ENCODE peak calls at places on chromosomes 2 and 18, in seven cellular contexts. One of them, this sample, is unnamed.

GRCh38 chr2:238296638-238297457 is 8.4 kb upstream of the PER2 start:
- DNase-seq in nephron progenitor cell: no peak
- DNase-seq in activated B cell treated with CpG ODN at 0.5 μM for 24 hours: no peak
- DNase-seq in fibroblast of the aortic adventitia: no peak
- DNase-seq in neural crest cell: no peak
- DNase-seq in upper lobe of right lung: no peak
- DNase-seq in GM10248: no peak
- DNase-seq in this sample: no peak

GRCh38 chr2:43605079-43605655 is 9.3 kb upstream of the THADA start:
- DNase-seq in activated B cell treated with CpG ODN at 0.5 μM for 24 hours: no peak
- DNase-seq in nephron progenitor cell: peak
- DNase-seq in GM10248: peak
- DNase-seq in upper lobe of right lung: no peak
- DNase-seq in fibroblast of the aortic adventitia: peak
- DNase-seq in neural crest cell: no peak
- DNase-seq in this sample: no peak

GRCh38 chr2:11863103-11863502 is 116.7 kb downstream of the LPIN1 start:
- DNase-seq in activated B cell treated with CpG ODN at 0.5 μM for 24 hours: no peak
- DNase-seq in fibroblast of the aortic adventitia: no peak
- DNase-seq in GM10248: no peak
- DNase-seq in upper lobe of right lung: no peak
- DNase-seq in neural crest cell: no peak
- DNase-seq in nephron progenitor cell: no peak
- DNase-seq in this sample: no peak

GRCh38 chr18:7844418-7844817 is 277.3 kb downstream of the PTPRM start:
- DNase-seq in GM10248: no peak
- DNase-seq in nephron progenitor cell: no peak
- DNase-seq in fibroblast of the aortic adventitia: no peak
- DNase-seq in neural crest cell: no peak
- DNase-seq in activated B cell treated with CpG ODN at 0.5 μM for 24 hours: no peak
- DNase-seq in upper lobe of right lung: no peak
- DNase-seq in this sample: no peak

GRCh38 chr2:108981846-108982245 is 7.2 kb downstream of the EDAR start:
- DNase-seq in upper lobe of right lung: no peak
- DNase-seq in fibroblast of the aortic adventitia: no peak
- DNase-seq in activated B cell treated with CpG ODN at 0.5 μM for 24 hours: no peak
- DNase-seq in nephron progenitor cell: no peak
- DNase-seq in GM10248: no peak
- DNase-seq in neural crest cell: no peak
- DNase-seq in this sample: no peak

GRCh38 chr18:80247403-80247916 is at the start of gene PARD6G:
- DNase-seq in upper lobe of right lung: peak
- DNase-seq in nephron progenitor cell: peak
- DNase-seq in fibroblast of the aortic adventitia: peak
- DNase-seq in neural crest cell: peak
- DNase-seq in activated B cell treated with CpG ODN at 0.5 μM for 24 hours: no peak
- DNase-seq in GM10248: peak
- DNase-seq in this sample: peak

GRCh38 chr2:105129722-105130232 is 91.9 kb downstream of the MRPS9 start:
- DNase-seq in neural crest cell: no peak
- DNase-seq in fibroblast of the aortic adventitia: no peak
- DNase-seq in activated B cell treated with CpG ODN at 0.5 μM for 24 hours: no peak
- DNase-seq in upper lobe of right lung: no peak
- DNase-seq in nephron progenitor cell: no peak
- DNase-seq in GM10248: peak
- DNase-seq in this sample: no peak

GRCh38 chr18:70848329-70848728 is 559.5 kb downstream of the SOCS6 start:
- DNase-seq in fibroblast of the aortic adventitia: no peak
- DNase-seq in activated B cell treated with CpG ODN at 0.5 μM for 24 hours: no peak
- DNase-seq in upper lobe of right lung: no peak
- DNase-seq in GM10248: no peak
- DNase-seq in nephron progenitor cell: no peak
- DNase-seq in neural crest cell: no peak
- DNase-seq in this sample: no peak

GRCh38 chr18:70376137-70376913 is 87.5 kb downstream of the SOCS6 start:
- DNase-seq in GM10248: no peak
- DNase-seq in activated B cell treated with CpG ODN at 0.5 μM for 24 hours: no peak
- DNase-seq in neural crest cell: no peak
- DNase-seq in nephron progenitor cell: no peak
- DNase-seq in upper lobe of right lung: no peak
- DNase-seq in fibroblast of the aortic adventitia: no peak
- DNase-seq in this sample: no peak

GRCh38 chr2:97995026-97995733 is 568 bp downstream of the TMEM131 start:
- DNase-seq in upper lobe of right lung: no peak
- DNase-seq in activated B cell treated with CpG ODN at 0.5 μM for 24 hours: peak
- DNase-seq in nephron progenitor cell: peak
- DNase-seq in fibroblast of the aortic adventitia: peak
- DNase-seq in neural crest cell: no peak
- DNase-seq in GM10248: peak
- DNase-seq in this sample: peak

GRCh38 chr2:100470898-100471514 is 724 bp downstream of the NMS start:
- DNase-seq in nephron progenitor cell: peak
- DNase-seq in fibroblast of the aortic adventitia: peak
- DNase-seq in upper lobe of right lung: no peak
- DNase-seq in activated B cell treated with CpG ODN at 0.5 μM for 24 hours: no peak
- DNase-seq in GM10248: no peak
- DNase-seq in neural crest cell: peak
- DNase-seq in this sample: peak

GRCh38 chr2:47521666-47522285 is 118.8 kb downstream of the MSH2 start:
- DNase-seq in neural crest cell: no peak
- DNase-seq in nephron progenitor cell: no peak
- DNase-seq in upper lobe of right lung: no peak
- DNase-seq in activated B cell treated with CpG ODN at 0.5 μM for 24 hours: no peak
- DNase-seq in fibroblast of the aortic adventitia: no peak
- DNase-seq in GM10248: peak
- DNase-seq in this sample: no peak

GRCh38 chr2:233846387-233847247 is 7.7 kb downstream of the HJURP start:
- DNase-seq in fibroblast of the aortic adventitia: no peak
- DNase-seq in nephron progenitor cell: no peak
- DNase-seq in GM10248: no peak
- DNase-seq in upper lobe of right lung: peak
- DNase-seq in neural crest cell: no peak
- DNase-seq in activated B cell treated with CpG ODN at 0.5 μM for 24 hours: no peak
- DNase-seq in this sample: no peak

GRCh38 chr2:86686905-86687304 is 33.2 kb upstream of the RMND5A start:
- DNase-seq in upper lobe of right lung: no peak
- DNase-seq in fibroblast of the aortic adventitia: no peak
- DNase-seq in nephron progenitor cell: no peak
- DNase-seq in activated B cell treated with CpG ODN at 0.5 μM for 24 hours: no peak
- DNase-seq in neural crest cell: no peak
- DNase-seq in GM10248: no peak
- DNase-seq in this sample: no peak

GRCh38 chr2:108330971-108331370 is 42.3 kb downstream of the SULT1C2 start:
- DNase-seq in nephron progenitor cell: no peak
- DNase-seq in activated B cell treated with CpG ODN at 0.5 μM for 24 hours: no peak
- DNase-seq in neural crest cell: no peak
- DNase-seq in fibroblast of the aortic adventitia: peak
- DNase-seq in GM10248: no peak
- DNase-seq in upper lobe of right lung: no peak
- DNase-seq in this sample: no peak

GRCh38 chr2:234679151-234679765 is 182.4 kb upstream of the ARL4C start:
- DNase-seq in nephron progenitor cell: no peak
- DNase-seq in neural crest cell: no peak
- DNase-seq in GM10248: no peak
- DNase-seq in fibroblast of the aortic adventitia: no peak
- DNase-seq in activated B cell treated with CpG ODN at 0.5 μM for 24 hours: no peak
- DNase-seq in upper lobe of right lung: no peak
- DNase-seq in this sample: no peak

GRCh38 chr2:118255301-118255700 is 167.0 kb downstream of the INSIG2 start:
- DNase-seq in nephron progenitor cell: no peak
- DNase-seq in upper lobe of right lung: no peak
- DNase-seq in neural crest cell: no peak
- DNase-seq in GM10248: no peak
- DNase-seq in activated B cell treated with CpG ODN at 0.5 μM for 24 hours: no peak
- DNase-seq in fibroblast of the aortic adventitia: no peak
- DNase-seq in this sample: no peak

GRCh38 chr18:55141318-55141717 is 182.1 kb upstream of the CCDC68 start:
- DNase-seq in GM10248: no peak
- DNase-seq in fibroblast of the aortic adventitia: no peak
- DNase-seq in upper lobe of right lung: no peak
- DNase-seq in neural crest cell: no peak
- DNase-seq in nephron progenitor cell: no peak
- DNase-seq in activated B cell treated with CpG ODN at 0.5 μM for 24 hours: no peak
- DNase-seq in this sample: no peak

GRCh38 chr2:234243871-234244565 is 193.5 kb downstream of the SPP2 start:
- DNase-seq in upper lobe of right lung: no peak
- DNase-seq in GM10248: no peak
- DNase-seq in nephron progenitor cell: no peak
- DNase-seq in neural crest cell: no peak
- DNase-seq in activated B cell treated with CpG ODN at 0.5 μM for 24 hours: no peak
- DNase-seq in fibroblast of the aortic adventitia: peak
- DNase-seq in this sample: no peak

GRCh38 chr2:118153433-118153832 is 65.2 kb downstream of the INSIG2 start:
- DNase-seq in neural crest cell: no peak
- DNase-seq in fibroblast of the aortic adventitia: no peak
- DNase-seq in activated B cell treated with CpG ODN at 0.5 μM for 24 hours: no peak
- DNase-seq in upper lobe of right lung: no peak
- DNase-seq in GM10248: no peak
- DNase-seq in nephron progenitor cell: no peak
- DNase-seq in this sample: no peak

GRCh38 chr2:231684314-231685223 is 23.8 kb upstream of the PTMA start:
- DNase-seq in neural crest cell: no peak
- DNase-seq in nephron progenitor cell: no peak
- DNase-seq in fibroblast of the aortic adventitia: no peak
- DNase-seq in activated B cell treated with CpG ODN at 0.5 μM for 24 hours: no peak
- DNase-seq in GM10248: no peak
- DNase-seq in upper lobe of right lung: no peak
- DNase-seq in this sample: no peak

DNA sequence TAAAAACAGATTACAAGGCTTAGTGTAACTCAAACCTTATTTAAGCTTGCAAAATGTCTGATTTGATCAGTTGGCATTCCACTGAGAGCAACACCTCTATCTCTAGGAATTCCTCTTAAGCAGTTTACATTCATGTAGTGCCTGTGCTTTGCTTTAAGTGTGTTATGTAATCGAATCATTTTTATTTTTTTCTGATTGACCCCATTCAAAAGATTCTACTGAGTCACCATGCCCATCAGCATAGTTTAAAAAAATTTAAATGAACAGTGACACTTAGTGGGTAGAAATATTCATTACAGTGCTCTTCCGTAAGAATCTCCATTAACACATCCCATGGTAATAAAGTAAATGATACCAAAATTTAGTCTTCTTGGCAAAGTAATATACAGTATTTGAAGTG is 67.8 kb upstream of the SLC4A10 start:
- DNase-seq in fibroblast of the aortic adventitia: no peak
- DNase-seq in GM10248: no peak
- DNase-seq in neural crest cell: no peak
- DNase-seq in upper lobe of right lung: no peak
- DNase-seq in nephron progenitor cell: no peak
- DNase-seq in activated B cell treated with CpG ODN at 0.5 μM for 24 hours: no peak
- DNase-seq in this sample: no peak
- TF ChIP-seq CTCF in fibroblast of the aortic adventitia: no peak
- TF ChIP-seq CTCF in GM10248: no peak
- TF ChIP-seq CTCF in neural crest cell: peak
- TF ChIP-seq CTCF in upper lobe of right lung: no peak
- TF ChIP-seq CTCF in nephron progenitor cell: no peak
- TF ChIP-seq CTCF in activated B cell treated with CpG ODN at 0.5 μM for 24 hours: no peak
- TF ChIP-seq CTCF in this sample: no peak

GRCh38 chr2:205903549-205904129 is 182.3 kb downstream of the INO80D start:
- DNase-seq in activated B cell treated with CpG ODN at 0.5 μM for 24 hours: no peak
- DNase-seq in upper lobe of right lung: no peak
- DNase-seq in nephron progenitor cell: peak
- DNase-seq in neural crest cell: no peak
- DNase-seq in GM10248: peak
- DNase-seq in fibroblast of the aortic adventitia: no peak
- DNase-seq in this sample: no peak
- TF ChIP-seq CTCF in activated B cell treated with CpG ODN at 0.5 μM for 24 hours: no peak
- TF ChIP-seq CTCF in upper lobe of right lung: peak
- TF ChIP-seq CTCF in nephron progenitor cell: peak
- TF ChIP-seq CTCF in neural crest cell: peak
- TF ChIP-seq CTCF in GM10248: no peak
- TF ChIP-seq CTCF in fibroblast of the aortic adventitia: peak
- TF ChIP-seq CTCF in this sample: peak

GRCh38 chr2:120779781-120780283 is 44.2 kb downstream of the GLI2 start:
- DNase-seq in neural crest cell: no peak
- DNase-seq in GM10248: no peak
- DNase-seq in fibroblast of the aortic adventitia: peak
- DNase-seq in upper lobe of right lung: no peak
- DNase-seq in activated B cell treated with CpG ODN at 0.5 μM for 24 hours: no peak
- DNase-seq in nephron progenitor cell: no peak
- DNase-seq in this sample: no peak
- TF ChIP-seq CTCF in neural crest cell: no peak
- TF ChIP-seq CTCF in GM10248: no peak
- TF ChIP-seq CTCF in fibroblast of the aortic adventitia: peak
- TF ChIP-seq CTCF in upper lobe of right lung: no peak
- TF ChIP-seq CTCF in activated B cell treated with CpG ODN at 0.5 μM for 24 hours: no peak
- TF ChIP-seq CTCF in nephron progenitor cell: no peak
- TF ChIP-seq CTCF in this sample: no peak

GRCh38 chr2:219627105-219628100 is at the start of gene SLC4A3:
- DNase-seq in fibroblast of the aortic adventitia: peak
- DNase-seq in upper lobe of right lung: peak
- DNase-seq in nephron progenitor cell: peak
- DNase-seq in neural crest cell: no peak
- DNase-seq in GM10248: no peak
- DNase-seq in activated B cell treated with CpG ODN at 0.5 μM for 24 hours: no peak
- DNase-seq in this sample: peak
- TF ChIP-seq CTCF in fibroblast of the aortic adventitia: no peak
- TF ChIP-seq CTCF in upper lobe of right lung: no peak
- TF ChIP-seq CTCF in nephron progenitor cell: no peak
- TF ChIP-seq CTCF in neural crest cell: peak
- TF ChIP-seq CTCF in GM10248: no peak
- TF ChIP-seq CTCF in activated B cell treated with CpG ODN at 0.5 μM for 24 hours: no peak
- TF ChIP-seq CTCF in this sample: no peak

GRCh38 chr18:28178720-28179119 is 1.8 kb upstream of the CDH2 start:
- DNase-seq in activated B cell treated with CpG ODN at 0.5 μM for 24 hours: no peak
- DNase-seq in GM10248: no peak
- DNase-seq in fibroblast of the aortic adventitia: peak
- DNase-seq in upper lobe of right lung: no peak
- DNase-seq in neural crest cell: no peak
- DNase-seq in nephron progenitor cell: peak
- DNase-seq in this sample: no peak

GRCh38 chr18:28176933-28177827 is at the start of gene CDH2:
- DNase-seq in nephron progenitor cell: peak
- DNase-seq in neural crest cell: peak
- DNase-seq in activated B cell treated with CpG ODN at 0.5 μM for 24 hours: no peak
- DNase-seq in fibroblast of the aortic adventitia: peak
- DNase-seq in upper lobe of right lung: peak
- DNase-seq in GM10248: peak
- DNase-seq in this sample: peak

GRCh38 chr18:28175930-28176673 is 828 bp downstream of the CDH2 start:
- DNase-seq in fibroblast of the aortic adventitia: peak
- DNase-seq in activated B cell treated with CpG ODN at 0.5 μM for 24 hours: no peak
- DNase-seq in upper lobe of right lung: no peak
- DNase-seq in nephron progenitor cell: peak
- DNase-seq in GM10248: peak
- DNase-seq in neural crest cell: peak
- DNase-seq in this sample: no peak

GRCh38 chr18:28176674-28176932 is 327 bp downstream of the CDH2 start:
- DNase-seq in GM10248: no peak
- DNase-seq in upper lobe of right lung: no peak
- DNase-seq in nephron progenitor cell: no peak
- DNase-seq in activated B cell treated with CpG ODN at 0.5 μM for 24 hours: no peak
- DNase-seq in neural crest cell: peak
- DNase-seq in fibroblast of the aortic adventitia: no peak
- DNase-seq in this sample: no peak

GRCh38 chr18:28177828-28178635 is 1.1 kb upstream of the CDH2 start:
- DNase-seq in GM10248: peak
- DNase-seq in neural crest cell: peak
- DNase-seq in upper lobe of right lung: peak
- DNase-seq in activated B cell treated with CpG ODN at 0.5 μM for 24 hours: no peak
- DNase-seq in fibroblast of the aortic adventitia: peak
- DNase-seq in nephron progenitor cell: peak
- DNase-seq in this sample: peak
- TF ChIP-seq CTCF in GM10248: no peak
- TF ChIP-seq CTCF in neural crest cell: no peak
- TF ChIP-seq CTCF in upper lobe of right lung: no peak
- TF ChIP-seq CTCF in activated B cell treated with CpG ODN at 0.5 μM for 24 hours: no peak
- TF ChIP-seq CTCF in fibroblast of the aortic adventitia: peak
- TF ChIP-seq CTCF in nephron progenitor cell: no peak
- TF ChIP-seq CTCF in this sample: no peak

This sample was measured in type B pancreatic cell.